ENCODE peak calls at places on chromosomes 3 and 15, in ten cellular contexts. M is fibroblast of the aortic adventitia, F is testis, Q is OCI-LY7, P is HFF-Myc, I is AG09319, R is tibial artery, G is endothelial cell, V is suprapubic skin, A is glutamatergic neuron. H is an unnamed sample.

GRCh38 chr3:39962566-39962965 is 153.2 kb downstream of the MYRIP start:
- DNase-seq in M (peak), F (peak), Q (no peak), P (no peak), I (no peak), R (no peak), G (no peak), V (no peak), A (no peak), H (no peak)

GRCh38 chr3:142210144-142210543 is 15.2 kb downstream of the GK5 start:
- DNase-seq in M (peak), F (no peak), Q (no peak), P (no peak), I (no peak), R (no peak), G (no peak), V (no peak), A (peak), H (no peak)

GRCh38 chr3:126557415-126557745 is 1.4 kb downstream of the C3orf22 start:
- DNase-seq in M (no peak), F (peak), Q (no peak), P (no peak), I (no peak), R (peak), G (peak), V (peak), A (peak), H (peak)

GRCh38 chr3:124147429-124147828 is 155.5 kb upstream of the ROPN1 start:
- DNase-seq in M (no peak), F (no peak), Q (no peak), P (no peak), I (no peak), R (no peak), G (no peak), V (no peak), A (no peak), H (no peak)

GRCh38 chr3:81726132-81726531 is 35.3 kb downstream of the GBE1 start:
- DNase-seq in M (no peak), F (no peak), Q (no peak), P (no peak), I (no peak), R (no peak), G (no peak), V (no peak), A (no peak), H (no peak)

GRCh38 chr15:68401496-68402431 is 30.2 kb downstream of the ITGA11 start:
- DNase-seq in M (no peak), F (peak), Q (no peak), P (no peak), I (no peak), R (peak), G (no peak), V (peak), A (no peak), H (no peak)

GRCh38 chr3:134877788-134878187 is 82.7 kb downstream of the EPHB1 start:
- DNase-seq in M (no peak), F (peak), Q (no peak), P (no peak), I (no peak), R (no peak), G (no peak), V (peak), A (no peak), H (no peak)

GRCh38 chr15:94412979-94413741 is 181.8 kb downstream of the MCTP2 start:
- DNase-seq in M (peak), F (no peak), Q (peak), P (no peak), I (no peak), R (no peak), G (peak), V (no peak), A (no peak), H (no peak)

GRCh38 chr15:75714195-75714594 is 1.5 kb upstream of the CSPG4 start:
- DNase-seq in M (no peak), F (no peak), Q (no peak), P (no peak), I (no peak), R (no peak), G (no peak), V (no peak), A (no peak), H (no peak)

GRCh38 chr3:62607287-62608029 is 234.1 kb upstream of the FEZF2 start:
- DNase-seq in M (peak), F (no peak), Q (no peak), P (peak), I (no peak), R (no peak), G (no peak), V (no peak), A (no peak), H (no peak)

GRCh38 chr15:42736793-42737528 is at the start of gene CDAN1:
- DNase-seq in M (peak), F (peak), Q (peak), P (peak), I (peak), R (peak), G (peak), V (peak), A (peak), H (peak)

GRCh38 chr15:69736161-69736560 is 283.5 kb downstream of the RPLP1 start:
- DNase-seq in M (no peak), F (no peak), Q (no peak), P (no peak), I (no peak), R (no peak), G (no peak), V (no peak), A (no peak), H (no peak)

GRCh38 chr3:162142511-162142910 is 645.9 kb downstream of the OTOL1 start:
- DNase-seq in M (peak), F (no peak), Q (no peak), P (no peak), I (no peak), R (no peak), G (no peak), V (no peak), A (no peak), H (no peak)

GRCh38 chr15:101152914-101153313 is 98.9 kb downstream of the CHSY1 start:
- DNase-seq in M (no peak), F (no peak), Q (no peak), P (no peak), I (no peak), R (peak), G (peak), V (no peak), A (peak), H (no peak)

GRCh38 chr3:126926684-126927404 is 56.1 kb upstream of the PLXNA1 start:
- DNase-seq in M (peak), F (peak), Q (no peak), P (no peak), I (peak), R (peak), G (no peak), V (no peak), A (no peak), H (no peak)

GRCh38 chr15:78208887-78209645 is 25.3 kb downstream of the ACSBG1 start:
- DNase-seq in M (no peak), F (peak), Q (no peak), P (no peak), I (no peak), R (no peak), G (no peak), V (peak), A (no peak), H (peak)

GRCh38 chr3:47573190-47574172 is 5.2 kb downstream of the CSPG5 start:
- DNase-seq in M (no peak), F (no peak), Q (no peak), P (no peak), I (no peak), R (no peak), G (no peak), V (no peak), A (no peak), H (no peak)

GRCh38 chr3:150787741-150788370 is 24.9 kb upstream of the SIAH2 start:
- DNase-seq in M (peak), F (peak), Q (peak), P (peak), I (no peak), R (peak), G (peak), V (peak), A (peak), H (peak)

GRCh38 chr3:40309925-40310635 is 573 bp downstream of the EIF1B start:
- DNase-seq in M (peak), F (peak), Q (peak), P (no peak), I (no peak), R (peak), G (peak), V (peak), A (peak), H (peak)

GRCh38 chr3:177430653-177431052 is 233.4 kb upstream of the TBL1XR1 start:
- DNase-seq in M (no peak), F (no peak), Q (no peak), P (no peak), I (no peak), R (no peak), G (no peak), V (no peak), A (no peak), H (no peak)

GRCh38 chr15:64732156-64732860 is 43.1 kb downstream of the RBPMS2 start:
- DNase-seq in M (no peak), F (no peak), Q (no peak), P (no peak), I (no peak), R (no peak), G (no peak), V (no peak), A (no peak), H (no peak)

GRCh38 chr3:11845661-11846060 is 1.0 kb downstream of the TAMM41 start:
- DNase-seq in M (no peak), F (no peak), Q (peak), P (no peak), I (no peak), R (no peak), G (no peak), V (no peak), A (no peak), H (no peak)

GRCh38 chr3:100277255-100277800 is 16.5 kb downstream of the TBC1D23 start:
- DNase-seq in M (no peak), F (no peak), Q (no peak), P (no peak), I (no peak), R (no peak), G (no peak), V (no peak), A (no peak), H (no peak)

GRCh38 chr3:138186216-138186615 is 885 bp upstream of the ARMC8 start:
- DNase-seq in M (no peak), F (no peak), Q (no peak), P (no peak), I (no peak), R (no peak), G (no peak), V (no peak), A (no peak), H (no peak)

GRCh38 chr3:55658297-55659022 is 171.4 kb upstream of the WNT5A start:
- DNase-seq in M (no peak), F (no peak), Q (peak), P (no peak), I (no peak), R (no peak), G (no peak), V (no peak), A (no peak), H (peak)

GRCh38 chr3:45842851-45843625 is 1.1 kb upstream of the LZTFL1 start:
- DNase-seq in M (no peak), F (no peak), Q (no peak), P (no peak), I (no peak), R (no peak), G (no peak), V (no peak), A (no peak), H (no peak)

GRCh38 chr15:78056714-78057269 is 20.7 kb downstream of the TBC1D2B start:
- DNase-seq in M (peak), F (no peak), Q (peak), P (no peak), I (no peak), R (peak), G (no peak), V (no peak), A (no peak), H (no peak)

GRCh38 chr3:124297062-124297980 is 305.4 kb upstream of the ROPN1 start:
- DNase-seq in M (no peak), F (no peak), Q (no peak), P (no peak), I (no peak), R (no peak), G (no peak), V (no peak), A (no peak), H (no peak)

GRCh38 chr3:69403406-69403934 is 17.6 kb upstream of the FRMD4B start:
- DNase-seq in M (no peak), F (no peak), Q (no peak), P (no peak), I (no peak), R (no peak), G (no peak), V (no peak), A (no peak), H (no peak)

GRCh38 chr3:12194209-12194608 is 35.5 kb upstream of the TIMP4 start:
- DNase-seq in M (peak), F (no peak), Q (no peak), P (peak), I (peak), R (no peak), G (no peak), V (no peak), A (no peak), H (no peak)

GRCh38 chr3:33373082-33373437 is 67.1 kb downstream of the UBP1 start:
- DNase-seq in M (no peak), F (no peak), Q (no peak), P (no peak), I (no peak), R (no peak), G (no peak), V (no peak), A (no peak), H (no peak)

GRCh38 chr3:125010393-125010792 is 45.4 kb downstream of the HEG1 start:
- DNase-seq in M (no peak), F (no peak), Q (no peak), P (no peak), I (no peak), R (no peak), G (no peak), V (no peak), A (no peak), H (no peak)

GRCh38 chr15:40944510-40945296 is 8.6 kb upstream of the CHAC1 start:
- DNase-seq in M (no peak), F (no peak), Q (no peak), P (no peak), I (no peak), R (no peak), G (no peak), V (no peak), A (no peak), H (no peak)

DNA sequence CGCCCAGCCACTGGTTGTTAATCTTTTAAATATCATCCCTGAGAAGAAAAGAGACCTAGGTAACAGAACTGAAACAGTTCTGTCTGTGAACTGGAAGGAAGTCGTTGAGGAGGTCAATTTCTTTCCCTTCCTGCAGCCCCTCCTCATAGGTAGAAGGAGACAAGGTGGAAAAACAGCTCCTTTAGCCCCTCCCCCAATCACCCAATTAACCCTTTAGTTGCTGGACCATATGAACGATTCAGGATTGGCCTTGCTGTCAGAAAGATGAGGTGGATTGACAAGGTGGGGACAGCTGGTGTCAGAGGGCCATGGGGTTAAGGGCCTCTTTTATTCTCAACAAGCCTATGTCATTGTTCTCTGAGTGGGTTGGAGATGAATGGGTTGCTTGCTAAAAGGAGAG is 36.0 kb upstream of the ZNF445 start:
- DNase-seq in M (no peak), F (no peak), Q (no peak), P (no peak), I (no peak), R (no peak), G (no peak), V (no peak), A (no peak), H (no peak)
- TF ChIP-seq CTCF in M (no peak), F (no peak), Q (no peak), P (no peak), I (no peak), R (no peak), G (no peak), V (no peak), A (no peak), H (no peak)

DNA sequence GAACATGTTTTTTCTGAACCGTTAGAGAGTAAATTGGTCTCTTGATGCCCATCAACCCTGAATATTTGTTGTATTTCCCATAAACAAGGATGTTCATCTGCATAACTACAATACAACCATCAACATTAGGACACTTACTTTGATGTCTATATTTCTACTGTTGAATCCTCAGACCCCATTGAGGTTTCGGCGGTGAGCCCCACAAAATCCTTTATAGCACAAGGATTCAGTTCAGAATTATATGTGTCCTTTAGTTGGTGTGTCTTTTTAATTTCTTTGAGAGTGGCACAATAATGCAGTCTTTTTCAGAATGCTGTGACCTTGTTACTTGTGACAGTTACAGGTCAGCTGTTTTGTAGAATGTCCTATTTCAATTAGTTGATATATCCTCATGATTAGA is 158.0 kb downstream of the FNDC3B start:
- DNase-seq in M (no peak), F (no peak), Q (no peak), P (no peak), I (no peak), R (no peak), G (no peak), V (no peak), A (no peak), H (no peak)
- TF ChIP-seq CTCF in M (no peak), F (no peak), Q (no peak), P (no peak), I (no peak), R (no peak), G (no peak), V (no peak), A (no peak), H (no peak)

DNA sequence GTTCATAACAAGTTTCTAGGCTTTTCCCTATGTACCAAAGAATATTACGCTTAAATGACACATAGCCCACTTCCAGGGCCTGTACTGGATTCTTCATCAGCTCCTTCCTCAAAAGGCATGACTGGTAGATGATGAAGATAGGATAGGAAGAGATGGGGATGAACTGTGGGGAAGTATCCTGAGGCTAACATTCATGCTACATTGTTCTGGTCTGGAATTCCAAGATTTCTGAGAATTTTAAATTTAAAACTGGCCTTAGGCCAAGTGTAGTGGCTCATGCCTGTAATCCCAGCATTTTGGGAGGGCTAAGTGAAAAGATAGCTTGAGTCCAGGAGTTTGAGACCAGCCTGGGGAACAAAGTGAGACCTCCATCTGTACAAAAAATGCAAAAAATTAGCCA is 160.2 kb upstream of the PLAAT1 start:
- DNase-seq in M (no peak), F (no peak), Q (no peak), P (no peak), I (no peak), R (no peak), G (no peak), V (no peak), A (no peak), H (no peak)
- TF ChIP-seq CTCF in M (no peak), F (no peak), Q (no peak), P (no peak), I (no peak), R (no peak), G (no peak), V (no peak), A (no peak), H (no peak)

GRCh38 chr3:26657406-26657976 is 34.9 kb downstream of the LRRC3B start:
- DNase-seq in M (no peak), F (no peak), Q (no peak), P (no peak), I (no peak), R (no peak), G (no peak), V (no peak), A (no peak), H (no peak)
- TF ChIP-seq CTCF in M (no peak), F (peak), Q (no peak), P (no peak), I (no peak), R (no peak), G (peak), V (no peak), A (no peak), H (no peak)

GRCh38 chr3:58824777-58825176 is 158.2 kb upstream of the FAM3D start:
- DNase-seq in M (no peak), F (no peak), Q (no peak), P (no peak), I (no peak), R (no peak), G (no peak), V (no peak), A (no peak), H (no peak)

DNA sequence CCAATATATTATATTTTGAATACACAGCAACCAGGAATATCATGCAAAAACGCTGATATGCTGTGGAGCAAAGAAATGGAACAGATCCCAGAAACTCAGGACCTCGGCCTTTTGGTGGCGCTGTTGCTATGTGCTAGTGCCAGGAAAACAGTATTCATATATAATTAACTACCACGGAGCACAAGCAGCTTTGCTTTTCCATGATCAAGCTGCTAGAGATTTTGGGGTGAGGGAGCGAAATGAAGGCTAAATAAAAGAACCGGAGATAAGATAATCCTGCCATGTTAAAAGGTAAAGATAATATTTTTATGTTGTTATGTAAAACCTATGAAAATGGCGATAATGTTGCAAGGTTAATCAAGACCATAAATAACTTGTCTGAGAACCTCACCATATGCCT is 157.7 kb upstream of the FAM3D start:
- DNase-seq in M (peak), F (peak), Q (peak), P (peak), I (no peak), R (no peak), G (peak), V (no peak), A (peak), H (no peak)
- TF ChIP-seq CTCF in M (peak), F (no peak), Q (peak), P (peak), I (peak), R (peak), G (peak), V (peak), A (peak), H (no peak)

GRCh38 chr3:107826727-107827126 is 264.1 kb downstream of the CD47 start:
- DNase-seq in M (no peak), F (no peak), Q (no peak), P (no peak), I (no peak), R (no peak), G (no peak), V (no peak), A (no peak), H (no peak)

GRCh38 chr3:107824822-107825371 is 265.9 kb downstream of the CD47 start:
- DNase-seq in M (no peak), F (no peak), Q (no peak), P (no peak), I (no peak), R (no peak), G (no peak), V (no peak), A (no peak), H (no peak)

GRCh38 chr3:107825556-107825955 is 265.3 kb downstream of the CD47 start:
- DNase-seq in M (no peak), F (no peak), Q (no peak), P (no peak), I (no peak), R (no peak), G (no peak), V (no peak), A (peak), H (no peak)

GRCh38 chr3:107818025-107818424 is 272.8 kb downstream of the CD47 start:
- DNase-seq in M (no peak), F (no peak), Q (no peak), P (no peak), I (no peak), R (no peak), G (no peak), V (no peak), A (no peak), H (no peak)

GRCh38 chr3:107822308-107822707 is 268.5 kb downstream of the CD47 start:
- DNase-seq in M (no peak), F (no peak), Q (no peak), P (no peak), I (no peak), R (no peak), G (no peak), V (no peak), A (no peak), H (no peak)
- TF ChIP-seq CTCF in M (no peak), F (no peak), Q (no peak), P (no peak), I (no peak), R (no peak), G (peak), V (no peak), A (no peak), H (no peak)

GRCh38 chr3:157888040-157888439 is 218.2 kb downstream of the SHOX2 start:
- DNase-seq in M (no peak), F (no peak), Q (no peak), P (no peak), I (no peak), R (no peak), G (no peak), V (no peak), A (no peak), H (no peak)
- TF ChIP-seq CTCF in M (peak), F (no peak), Q (peak), P (no peak), I (no peak), R (no peak), G (no peak), V (no peak), A (peak), H (no peak)